ENCODE peak calls at places on chromosomes 1 and 21, in seven cellular contexts. P is SK-N-SH, V is transverse colon, D is right lobe of liver, I is endodermal cell, A is HepG2, J is heart right ventricle. R is an unnamed sample.

GRCh38 chr21:19913995-19914394 is 1084.2 kb upstream of the NCAM2 start:
- DNase-seq in P (no peak), V (no peak), D (no peak), I (no peak), A (no peak), J (no peak), R (no peak)

GRCh38 chr1:236400061-236400638 is 6.1 kb downstream of the EDARADD start:
- DNase-seq in P (no peak), V (no peak), D (no peak), I (peak; percentile 86), A (peak; percentile 76), J (no peak), R (peak; percentile 28)

GRCh38 chr21:21434944-21435343 is 436.7 kb downstream of the NCAM2 start:
- DNase-seq in P (no peak), V (no peak), D (no peak), I (no peak), A (no peak), J (no peak), R (no peak)

GRCh38 chr1:151716405-151716762 is 219 bp downstream of the CELF3 start:
- DNase-seq in P (no peak), V (no peak), D (no peak), I (no peak), A (no peak), J (no peak), R (no peak)

GRCh38 chr1:6281511-6282402 is 20.9 kb upstream of the GPR153 start:
- DNase-seq in P (no peak), V (peak; percentile 79), D (peak; percentile 42), I (no peak), A (peak; percentile 70), J (no peak), R (no peak)

GRCh38 chr1:42385283-42385682 is 4.7 kb downstream of the RIMKLA start:
- DNase-seq in P (no peak), V (no peak), D (no peak), I (no peak), A (no peak), J (no peak), R (no peak)

GRCh38 chr1:246907472-246907871 is 24.3 kb downstream of the AHCTF1 start:
- DNase-seq in P (peak; percentile 26), V (peak; percentile 20), D (no peak), I (no peak), A (peak; percentile 69), J (no peak), R (no peak)

GRCh38 chr1:156895408-156895874 is 1.9 kb downstream of the PEAR1 start:
- DNase-seq in P (peak; percentile 60), V (no peak), D (no peak), I (no peak), A (no peak), J (no peak), R (no peak)

GRCh38 chr1:169890761-169891538 is 2.7 kb downstream of the SCYL3 start:
- DNase-seq in P (no peak), V (peak; percentile 24), D (no peak), I (peak; percentile 65), A (no peak), J (no peak), R (no peak)

GRCh38 chr1:87953732-87954344 is 625.2 kb downstream of the LMO4 start:
- DNase-seq in P (peak; percentile 21), V (peak; percentile 75), D (peak; percentile 47), I (peak; percentile 83), A (peak; percentile 55), J (peak; percentile 27), R (peak; percentile 68)

GRCh38 chr21:15138475-15138874 is 73.7 kb upstream of the NRIP1 start:
- DNase-seq in P (no peak), V (peak; percentile 56), D (peak; percentile 27), I (no peak), A (no peak), J (no peak), R (no peak)

GRCh38 chr1:165902565-165902964 is 75.2 kb downstream of the UCK2 start:
- DNase-seq in P (no peak), V (no peak), D (no peak), I (no peak), A (no peak), J (no peak), R (no peak)

GRCh38 chr1:245682638-245683376 is 528.0 kb downstream of the KIF26B start:
- DNase-seq in P (peak; percentile 89), V (no peak), D (no peak), I (peak; percentile 41), A (no peak), J (no peak), R (no peak)

GRCh38 chr1:109885589-109885988 is 25.1 kb upstream of the CSF1 start:
- DNase-seq in P (no peak), V (no peak), D (no peak), I (no peak), A (no peak), J (no peak), R (no peak)

GRCh38 chr1:17207046-17207445 is 2.1 kb downstream of the PADI1 start:
- DNase-seq in P (no peak), V (peak; percentile 59), D (peak; percentile 57), I (no peak), A (no peak), J (no peak), R (no peak)

GRCh38 chr1:98669355-98670296 is 8.1 kb downstream of the SNX7 start:
- DNase-seq in P (peak; percentile 33), V (no peak), D (no peak), I (no peak), A (no peak), J (no peak), R (no peak)

GRCh38 chr1:161487483-161487827 is 17.8 kb upstream of the FCGR2A start:
- DNase-seq in P (no peak), V (peak; percentile 34), D (no peak), I (peak; percentile 46), A (no peak), J (peak; percentile 35), R (peak; percentile 68)

GRCh38 chr1:60571811-60572210 is 498.2 kb upstream of the C1orf87 start:
- DNase-seq in P (no peak), V (no peak), D (no peak), I (no peak), A (no peak), J (no peak), R (no peak)

DNA sequence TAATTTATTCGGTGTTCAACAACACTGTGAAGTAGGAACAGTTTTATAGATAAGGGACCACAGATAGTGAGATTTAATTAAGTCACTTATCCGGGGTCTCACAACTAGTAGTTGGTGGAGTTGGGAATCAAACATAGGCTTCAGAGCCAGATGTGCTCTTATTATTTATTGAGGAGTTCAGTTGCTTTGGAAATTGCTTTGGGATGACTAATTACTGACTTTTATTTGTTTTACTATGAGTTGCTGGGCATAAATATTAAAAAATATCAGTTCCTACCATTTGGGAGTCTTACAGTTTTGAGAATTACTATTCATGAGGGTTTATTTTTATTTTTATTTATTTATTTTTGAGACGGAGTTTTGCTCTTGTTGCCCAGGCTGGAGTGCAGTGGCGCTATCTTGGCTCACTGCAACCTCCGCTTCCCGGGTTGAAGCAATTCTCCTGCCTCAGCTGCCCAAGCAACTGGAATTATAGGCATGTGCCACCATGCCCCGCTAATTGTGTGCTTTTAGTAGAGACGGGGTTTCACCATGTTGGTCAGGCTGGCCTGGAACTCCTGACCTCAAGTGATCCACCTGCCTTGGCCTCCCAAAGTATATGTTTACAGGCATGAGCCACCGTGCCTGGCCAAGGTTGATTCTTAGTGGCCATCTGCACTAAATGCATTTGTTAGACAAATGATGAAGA is 27.7 kb downstream of the THRAP3 start:
- DNase-seq in P (no peak), V (no peak), D (no peak), I (no peak), A (no peak), J (no peak), R (no peak)
- H3K4me1 ChIP-seq in P (no peaks in the 10 kb centered on the region), V (peaks cover 73% of the 10 kb centered on the region), D (peaks cover 2% of the 10 kb centered on the region), I (no peaks in the 10 kb centered on the region), A (peaks cover 89% of the 10 kb centered on the region), J (peaks cover 75% of the 10 kb centered on the region), R (no peaks in the 10 kb centered on the region)

GRCh38 chr1:234537236-234537635 is 58.3 kb upstream of the TARBP1 start:
- DNase-seq in P (no peak), V (no peak), D (no peak), I (no peak), A (no peak), J (no peak), R (no peak)

GRCh38 chr1:234533975-234534876 is 55.2 kb upstream of the TARBP1 start:
- DNase-seq in P (peak; percentile 58), V (peak; percentile 80), D (peak; percentile 92), I (no peak), A (no peak), J (peak; percentile 89), R (peak; percentile 99)

GRCh38 chr1:234535208-234535607 is 56.2 kb upstream of the TARBP1 start:
- DNase-seq in P (no peak), V (no peak), D (no peak), I (no peak), A (no peak), J (no peak), R (no peak)

GRCh38 chr1:234536756-234537155 is 57.8 kb upstream of the TARBP1 start:
- DNase-seq in P (no peak), V (no peak), D (no peak), I (no peak), A (no peak), J (no peak), R (no peak)

DNA sequence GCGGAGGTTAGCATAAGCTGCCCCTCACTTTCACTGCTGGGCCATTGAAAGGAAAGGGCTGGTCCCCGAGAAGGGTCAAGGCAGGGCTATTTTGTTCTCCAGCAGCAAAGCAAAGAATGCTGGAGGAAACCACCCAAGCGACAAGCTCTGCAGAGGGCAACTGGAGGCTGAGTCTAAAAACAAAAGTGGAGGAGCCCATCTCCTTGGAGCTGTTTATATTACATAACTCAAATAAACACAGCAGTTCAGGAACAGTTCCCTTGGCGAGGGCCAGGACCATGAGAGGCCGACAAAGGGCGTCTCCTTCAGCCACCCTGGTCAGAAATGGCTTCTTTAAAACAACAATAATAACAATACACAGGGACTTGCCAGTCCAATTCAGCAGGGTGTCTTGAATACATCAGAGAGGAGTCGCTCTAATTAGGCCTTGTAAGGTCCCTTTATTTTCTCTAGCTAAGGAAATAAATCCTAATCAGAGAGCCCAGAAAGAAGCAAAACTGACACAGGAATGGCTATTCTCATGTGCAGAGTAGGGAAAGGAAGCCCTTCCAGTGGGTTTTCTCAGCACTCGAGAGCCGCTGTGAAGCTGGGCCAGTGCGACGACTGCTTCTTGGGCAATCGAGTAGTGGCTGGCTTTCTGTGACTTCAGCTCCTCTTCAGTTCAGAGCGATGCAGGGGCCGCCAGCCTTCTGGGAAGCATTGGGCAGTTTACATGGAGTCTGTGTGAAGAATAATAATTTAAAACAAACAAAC is 57.0 kb upstream of the TARBP1 start:
- DNase-seq in P (no peak), V (peak; percentile 48), D (no peak), I (no peak), A (no peak), J (peak; percentile 65), R (peak; percentile 90)
- H3K4me1 ChIP-seq in P (peaks cover 77% of the 10 kb centered on the region), V (peaks cover 87% of the 10 kb centered on the region), D (peaks cover 24% of the 10 kb centered on the region), I (peaks cover 3% of the 10 kb centered on the region), A (peaks cover 86% of the 10 kb centered on the region), J (peaks cover 99% of the 10 kb centered on the region), R (peaks cover 100% of the 10 kb centered on the region)

DNA sequence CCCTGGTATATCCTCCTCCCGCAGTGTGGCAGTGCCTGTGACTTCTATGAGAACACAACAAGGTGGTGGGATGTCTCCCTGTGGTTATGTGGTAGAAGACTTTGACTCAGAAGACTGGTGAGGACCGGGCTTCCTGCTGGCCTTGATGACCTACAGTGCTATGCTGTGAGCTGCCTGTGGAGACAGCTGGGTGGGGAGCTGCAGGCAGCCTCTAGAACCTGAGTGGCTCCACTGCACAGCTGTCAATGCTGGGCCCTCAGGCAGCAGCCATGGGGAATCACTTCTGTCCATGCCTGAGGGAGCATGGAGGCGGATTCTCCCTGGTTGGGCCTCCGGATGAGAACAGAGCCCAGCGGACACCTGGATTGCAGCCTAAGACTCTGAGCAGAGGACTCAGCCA is 14.9 kb downstream of the SLC1A7 start:
- DNase-seq in P (no peak), V (peak; percentile 5), D (peak; percentile 4), I (no peak), A (no peak), J (no peak), R (no peak)
- H3K4me1 ChIP-seq in P (peaks cover 2% of the 10 kb centered on the region), V (peaks cover 22% of the 10 kb centered on the region), D (no peaks in the 10 kb centered on the region), I (peaks cover 4% of the 10 kb centered on the region), A (peaks cover 85% of the 10 kb centered on the region), J (peaks cover 40% of the 10 kb centered on the region), R (no peaks in the 10 kb centered on the region)

GRCh38 chr1:27594542-27595510 is 9.1 kb downstream of the AHDC1 start:
- DNase-seq in P (no peak), V (no peak), D (no peak), I (peak; percentile 56), A (no peak), J (no peak), R (no peak)
- H3K4me1 ChIP-seq in P (peaks cover 82% of the 10 kb centered on the region), V (peaks cover 90% of the 10 kb centered on the region), D (no peaks in the 10 kb centered on the region), I (peaks cover 35% of the 10 kb centered on the region), A (peaks cover 51% of the 10 kb centered on the region), J (peaks cover 100% of the 10 kb centered on the region), R (peaks cover 100% of the 10 kb centered on the region)